ENCODE peak calls at places on chromosome 19, in four cellular contexts. N is GM23338, G is fibroblast of lung, I is PC-3. S is an unnamed sample.

GRCh38 chr19:49413348-49413747 is 9.9 kb downstream of the PTH2 start:
- DNase-seq in N (no peak), G (peak; percentile 32), I (no peak), S (no peak)

GRCh38 chr19:55502197-55502952 is 14.1 kb downstream of the SSC5D start:
- DNase-seq in N (no peak), G (no peak), I (no peak), S (no peak)

GRCh38 chr19:38326591-38326990 is 6.9 kb downstream of the KCNK6 start:
- DNase-seq in N (no peak), G (no peak), I (no peak), S (no peak)

GRCh38 chr19:49316284-49316683 is 8.7 kb downstream of the SLC6A16 start:
- DNase-seq in N (no peak), G (no peak), I (no peak), S (no peak)

GRCh38 chr19:55352040-55352439 is 2.5 kb downstream of the COX6B2 start:
- DNase-seq in N (no peak), G (no peak), I (peak; percentile 89), S (no peak)

GRCh38 chr19:16573296-16573695 is 1.1 kb upstream of the SLC35E1 start:
- DNase-seq in N (no peak), G (no peak), I (no peak), S (no peak)

GRCh38 chr19:42111811-42112210 is 20.4 kb downstream of the POU2F2 start:
- DNase-seq in N (no peak), G (peak; percentile 76), I (no peak), S (no peak)

GRCh38 chr19:17243854-17244617 is 1.7 kb downstream of the NR2F6 start:
- DNase-seq in N (peak; percentile 75), G (no peak), I (peak; percentile 42), S (no peak)

GRCh38 chr19:8506402-8506957 is 4.0 kb upstream of the PRAM1 start:
- DNase-seq in N (peak; percentile 75), G (no peak), I (peak; percentile 23), S (no peak)

GRCh38 chr19:44644391-44645016 is 794 bp downstream of the PVR start:
- DNase-seq in N (peak; percentile 79), G (peak; percentile 54), I (peak; percentile 44), S (no peak)

GRCh38 chr19:49988433-49988832 is 27.5 kb upstream of the SIGLEC11 start:
- DNase-seq in N (no peak), G (peak; percentile 82), I (peak; percentile 87), S (no peak)

GRCh38 chr19:41691268-41691970 is 3.3 kb upstream of the CEACAM7 start:
- DNase-seq in N (peak; percentile 78), G (no peak), I (peak; percentile 27), S (no peak)

GRCh38 chr19:42242071-42242511 is 311 bp downstream of the GSK3A start:
- DNase-seq in N (no peak), G (no peak), I (no peak), S (no peak)

GRCh38 chr19:36488816-36489138 is 584 bp downstream of the ZNF566 start:
- DNase-seq in N (no peak), G (no peak), I (peak; percentile 12), S (no peak)

GRCh38 chr19:28168557-28168956 is 1044.4 kb downstream of the UQCRFS1 start:
- DNase-seq in N (peak; percentile 79), G (peak; percentile 13), I (no peak), S (no peak)

GRCh38 chr19:50478901-50479715 is 2.5 kb upstream of the GARIN5A start:
- DNase-seq in N (peak; percentile 89), G (peak; percentile 25), I (peak; percentile 38), S (no peak)

GRCh38 chr19:12346896-12347295 is 13.5 kb upstream of the ZNF563 start:
- DNase-seq in N (peak; percentile 3), G (no peak), I (no peak), S (no peak)
- TF ChIP-seq CTCF in N (peak; percentile 33), G (no peak), I (no peak), S (no peak)

GRCh38 chr19:10259162-10259905 is 7.3 kb downstream of the MRPL4 start:
- DNase-seq in N (peak; percentile 98), G (peak; percentile 75), I (peak; percentile 89), S (peak; percentile 76)
- TF ChIP-seq CTCF in N (peak; percentile 87), G (peak; percentile 75), I (peak; percentile 88), S (peak; percentile 64)

GRCh38 chr19:51660975-51661600 is 14.5 kb upstream of the SIGLEC14 start:
- DNase-seq in N (peak; percentile 95), G (peak; percentile 54), I (peak; percentile 95), S (peak; percentile 84)
- TF ChIP-seq CTCF in N (peak; percentile 82), G (peak; percentile 71), I (peak; percentile 69), S (peak; percentile 70)

GRCh38 chr19:46428278-46429141 is at the start of gene PNMA8C:
- DNase-seq in N (peak; percentile 96), G (peak; percentile 61), I (no peak), S (no peak)

GRCh38 chr19:46429999-46430398 is 1.3 kb upstream of the PNMA8C start:
- DNase-seq in N (no peak), G (no peak), I (no peak), S (no peak)

GRCh38 chr19:46435009-46435408 is 6.3 kb upstream of the PNMA8C start:
- DNase-seq in N (no peak), G (no peak), I (no peak), S (no peak)

GRCh38 chr19:46427518-46427917 is 1.2 kb downstream of the PNMA8C start:
- DNase-seq in N (no peak), G (no peak), I (no peak), S (no peak)

DNA sequence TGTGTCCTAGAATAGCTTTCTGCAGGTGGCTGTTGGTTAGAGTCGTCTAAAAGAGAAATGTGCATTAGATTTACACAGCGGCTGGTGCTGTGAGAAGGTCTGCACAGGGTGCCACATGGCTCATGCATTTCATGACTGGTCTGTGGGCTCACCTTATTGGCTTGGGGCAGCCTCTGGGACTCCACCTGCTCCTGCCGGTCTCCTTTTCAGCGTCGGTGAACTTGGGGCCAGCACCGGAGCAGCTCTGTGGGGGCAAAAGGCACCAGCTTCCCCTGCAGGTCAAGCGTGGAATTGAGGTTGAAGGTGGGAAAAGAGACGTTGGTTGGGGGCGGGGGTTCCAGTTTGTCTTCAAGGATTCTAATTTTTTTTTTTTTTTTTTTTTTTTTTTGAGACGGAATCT is 3.1 kb upstream of the PNMA8C start:
- DNase-seq in N (peak; percentile 86), G (no peak), I (no peak), S (no peak)
- TF ChIP-seq CTCF in N (peak; percentile 84), G (no peak), I (no peak), S (peak; percentile 42)

DNA sequence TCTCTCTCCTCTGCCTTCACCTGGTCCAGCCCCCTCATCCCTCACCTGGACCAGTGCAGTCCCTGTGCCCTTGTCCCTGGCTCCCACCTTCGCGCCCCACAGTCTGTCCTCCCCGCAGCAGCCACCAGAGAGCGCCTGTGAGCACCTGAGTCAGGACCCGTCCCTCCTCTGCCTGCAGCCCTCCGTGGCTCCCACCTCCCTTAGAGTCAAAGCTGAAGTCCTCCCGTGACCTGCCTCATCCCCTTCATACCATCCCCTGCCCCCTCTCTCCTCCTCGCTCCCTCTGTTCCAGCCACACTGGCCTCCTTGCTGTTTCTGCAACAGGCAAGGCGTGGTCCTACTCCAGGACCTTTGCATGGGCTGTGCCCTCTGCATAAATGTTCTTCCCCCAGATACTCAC is 10.3 kb downstream of the CELF5 start:
- DNase-seq in N (peak; percentile 68), G (no peak), I (no peak), S (no peak)
- TF ChIP-seq CTCF in N (peak; percentile 79), G (peak; percentile 30), I (peak; percentile 34), S (no peak)

GRCh38 chr19:33427801-33428626 is 54.5 kb downstream of the CEBPG start:
- DNase-seq in N (no peak), G (no peak), I (no peak), S (no peak)
- TF ChIP-seq CTCF in N (peak; percentile 57), G (no peak), I (no peak), S (no peak)

GRCh38 chr19:796692-797527 is at the start of gene PTBP1:
- DNase-seq in N (peak; percentile 100), G (peak; percentile 100), I (peak; percentile 98), S (peak; percentile 99)
- TF ChIP-seq CTCF in N (no peak), G (no peak), I (no peak), S (peak; percentile 16)

DNA sequence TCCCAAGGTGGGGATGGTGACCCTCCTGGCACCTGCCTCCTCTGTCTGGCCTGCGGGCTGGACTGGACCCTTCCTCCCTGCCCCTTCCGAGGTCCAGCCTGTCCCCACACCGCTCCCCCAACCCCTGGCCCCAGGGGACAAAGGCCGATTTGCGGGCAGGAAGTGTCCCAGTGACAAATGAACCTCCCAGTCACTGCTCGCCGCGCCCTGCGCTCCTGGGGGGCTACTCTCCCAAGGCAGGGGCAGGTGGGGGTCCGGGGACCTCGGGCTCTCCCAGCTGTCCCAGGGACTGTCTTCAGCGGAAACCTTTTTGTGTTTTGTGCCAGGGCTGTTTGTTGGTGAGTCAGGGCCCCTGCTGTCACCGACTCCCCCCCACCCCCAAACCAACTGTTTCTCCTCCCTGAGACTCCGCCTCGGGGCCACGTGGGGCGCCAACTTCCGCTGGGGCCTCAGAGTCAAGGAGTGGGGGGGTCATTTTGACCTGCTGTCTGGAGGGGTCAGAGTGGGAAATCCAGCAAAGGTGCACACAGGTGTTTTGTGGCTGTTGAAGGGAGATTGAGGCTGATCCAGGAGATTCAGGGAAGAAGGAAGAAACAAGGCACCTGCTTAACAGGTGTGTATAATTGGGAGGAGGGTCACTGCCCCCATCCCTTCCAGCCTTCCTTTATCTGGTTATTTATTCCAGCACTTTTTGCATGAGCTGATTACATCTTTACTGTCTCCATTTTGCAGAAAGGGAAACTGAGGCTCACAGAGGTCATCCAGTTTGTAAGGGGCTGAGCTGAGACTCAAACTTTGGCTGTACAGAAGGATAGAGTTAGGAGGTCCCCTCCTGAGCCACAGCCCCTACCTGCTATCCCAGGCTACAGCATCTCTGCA is 831 bp downstream of the PGPEP1 start:
- DNase-seq in N (peak; percentile 47), G (peak; percentile 48), I (peak; percentile 51), S (no peak)
- TF ChIP-seq CTCF in N (peak; percentile 11), G (no peak), I (no peak), S (no peak)

DNA sequence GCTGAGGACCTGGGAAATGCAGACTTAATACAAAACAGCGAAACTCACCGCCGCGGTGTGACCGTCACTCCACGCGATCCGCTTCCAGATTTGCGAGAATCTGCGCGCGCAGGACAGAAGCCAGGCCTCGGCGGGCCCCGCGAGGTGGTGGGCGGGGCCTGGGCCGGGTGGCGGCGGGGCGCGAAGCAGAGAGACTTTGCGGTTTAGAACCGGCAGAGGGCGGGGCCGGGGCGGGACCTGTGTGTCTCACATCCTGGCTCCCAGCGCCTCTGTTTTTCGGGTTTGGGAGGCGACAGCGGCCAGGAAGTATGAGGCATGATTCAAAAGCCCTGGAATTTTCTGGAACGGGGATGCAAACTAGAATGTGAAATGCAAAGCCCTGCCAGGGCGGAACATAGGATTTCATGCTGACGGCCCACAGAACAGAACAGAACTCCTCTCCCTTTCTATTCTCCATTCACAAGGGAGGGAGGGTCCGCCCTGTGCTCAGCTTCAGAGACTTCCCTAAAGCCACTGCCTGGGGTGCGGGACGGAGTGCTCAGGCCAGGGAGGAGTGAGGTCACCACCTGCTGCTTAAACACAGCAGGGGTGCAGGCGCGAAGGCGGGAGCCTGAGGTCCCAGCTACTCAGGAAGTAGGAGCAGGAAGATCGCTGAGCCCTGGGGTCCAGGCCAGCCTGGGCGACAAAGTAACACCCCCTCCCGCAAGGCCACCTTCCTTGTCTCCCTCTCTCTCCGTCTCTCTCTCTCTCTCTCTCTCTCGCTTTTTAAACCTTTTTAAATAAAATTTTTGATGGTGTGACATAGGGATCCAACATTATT is 44.2 kb downstream of the ZNF611 start:
- DNase-seq in N (peak; percentile 96), G (peak; percentile 96), I (peak; percentile 97), S (peak; percentile 91)
- TF ChIP-seq CTCF in N (peak; percentile 41), G (no peak), I (no peak), S (peak; percentile 37)

S was measured in mesothelial cell of epicardium.